ENCODE peak calls at places on chromosomes 12 and 14, in four cellular contexts. R, K, C and V are unnamed samples.

GRCh38 chr12:122888232-122888752 is 7.6 kb downstream of the VPS37B start:
- DNase-seq in R (no peak), K (no peak), C (peak), V (peak)

GRCh38 chr12:117143008-117143532 is 43.9 kb upstream of the TESC start:
- DNase-seq in R (no peak), K (no peak), C (peak), V (no peak)

GRCh38 chr14:68800361-68800760 is 7.5 kb upstream of the ZFP36L1 start:
- DNase-seq in R (no peak), K (no peak), C (no peak), V (no peak)

GRCh38 chr12:68521321-68521839 is 89.3 kb upstream of the RAP1B start:
- DNase-seq in R (no peak), K (no peak), C (no peak), V (no peak)

GRCh38 chr12:49330631-49331359 is 6.2 kb downstream of the C1QL4 start:
- DNase-seq in R (no peak), K (no peak), C (no peak), V (no peak)

GRCh38 chr12:25500651-25501050 is 52.4 kb downstream of the LMNTD1 start:
- DNase-seq in R (no peak), K (no peak), C (no peak), V (no peak)

GRCh38 chr12:47068539-47068938 is 10.9 kb upstream of the PCED1B start:
- DNase-seq in R (no peak), K (no peak), C (no peak), V (no peak)

GRCh38 chr12:124727922-124728321 is 135.7 kb downstream of the SCARB1 start:
- DNase-seq in R (no peak), K (no peak), C (no peak), V (no peak)

GRCh38 chr14:99627100-99627499 is 17.8 kb upstream of the HHIPL1 start:
- DNase-seq in R (no peak), K (no peak), C (no peak), V (no peak)

GRCh38 chr12:47721431-47721973 is 3.8 kb downstream of the ENDOU start:
- DNase-seq in R (no peak), K (no peak), C (no peak), V (no peak)

GRCh38 chr14:32426028-32426427 is 96.9 kb downstream of the AKAP6 start:
- DNase-seq in R (no peak), K (no peak), C (no peak), V (no peak)

GRCh38 chr12:68919581-68920239 is 13.3 kb downstream of the CPM start:
- DNase-seq in R (no peak), K (no peak), C (no peak), V (no peak)

GRCh38 chr12:125454786-125455450 is 389.7 kb downstream of the AACS start:
- DNase-seq in R (no peak), K (no peak), C (no peak), V (no peak)

GRCh38 chr14:73913256-73913655 is 26.6 kb downstream of the ZNF410 start:
- DNase-seq in R (no peak), K (no peak), C (no peak), V (no peak)

GRCh38 chr14:86708846-86709339 is 1178.9 kb downstream of the FLRT2 start:
- DNase-seq in R (no peak), K (no peak), C (peak), V (no peak)

GRCh38 chr14:65958664-65959562 is 527.3 kb upstream of the CCDC196 start:
- DNase-seq in R (no peak), K (no peak), C (no peak), V (no peak)

GRCh38 chr14:105497671-105498429 is 6.8 kb downstream of the TEDC1 start:
- DNase-seq in R (peak), K (no peak), C (no peak), V (peak)

GRCh38 chr14:99619873-99620834 is 16.1 kb upstream of the CCDC85C start:
- DNase-seq in R (peak), K (no peak), C (no peak), V (no peak)

GRCh38 chr12:54502485-54502884 is 4.9 kb downstream of the NCKAP1L start:
- DNase-seq in R (no peak), K (no peak), C (no peak), V (no peak)

GRCh38 chr12:130838284-130838950 is 633 bp downstream of the STX2 start:
- DNase-seq in R (no peak), K (peak), C (no peak), V (peak)

GRCh38 chr12:106301611-106302321 is 767 bp upstream of the TCP11L2 start:
- DNase-seq in R (peak), K (peak), C (peak), V (peak)